ENCODE peak calls at places on chromosomes 7 and 10, in seven cellular contexts. B is IMR-90, O is mesendoderm, C is neuronal stem cell, U is H1, D is H9, Z is mesenchymal stem cell. I is an unnamed sample.

GRCh38 chr10:62186999-62187695 is 81.5 kb downstream of the RTKN2 start:
- DNase-seq in B (no peak), O (no peak), C (no peak), U (no peak), D (no peak), Z (peak; percentile 38), I (no peak)

GRCh38 chr7:131249003-131249402 is 78.7 kb upstream of the MKLN1 start:
- DNase-seq in B (peak; percentile 99), O (peak; percentile 94), C (no peak), U (no peak), D (no peak), Z (peak; percentile 98), I (peak; percentile 97)

GRCh38 chr7:155227004-155227787 is 70.5 kb upstream of the INSIG1 start:
- DNase-seq in B (no peak), O (no peak), C (no peak), U (peak; percentile 51), D (no peak), Z (no peak), I (no peak)

GRCh38 chr10:24449334-24449740 is 240.4 kb downstream of the KIAA1217 start:
- DNase-seq in B (peak; percentile 64), O (no peak), C (no peak), U (no peak), D (no peak), Z (peak; percentile 38), I (no peak)

GRCh38 chr7:7956531-7957221 is 11.9 kb upstream of the GLCCI1 start:
- DNase-seq in B (peak; percentile 78), O (no peak), C (no peak), U (no peak), D (no peak), Z (peak; percentile 22), I (no peak)

GRCh38 chr7:149278396-149278795 is 16.4 kb downstream of the ZNF783 start:
- DNase-seq in B (no peak), O (no peak), C (no peak), U (no peak), D (no peak), Z (no peak), I (no peak)

GRCh38 chr10:103680869-103681236 is 174.5 kb downstream of the SH3PXD2A start:
- DNase-seq in B (no peak), O (no peak), C (no peak), U (no peak), D (no peak), Z (no peak), I (no peak)

GRCh38 chr7:159141660-159142059 is 3.0 kb downstream of the VIPR2 start:
- DNase-seq in B (no peak), O (peak; percentile 64), C (no peak), U (no peak), D (peak; percentile 46), Z (no peak), I (no peak)

GRCh38 chr10:132389631-132390454 is 7.2 kb upstream of the PWWP2B start:
- DNase-seq in B (no peak), O (no peak), C (no peak), U (no peak), D (peak; percentile 77), Z (no peak), I (no peak)

GRCh38 chr10:132515811-132516726 is 21.5 kb upstream of the INPP5A start:
- DNase-seq in B (no peak), O (no peak), C (no peak), U (no peak), D (peak; percentile 24), Z (no peak), I (no peak)

DNA sequence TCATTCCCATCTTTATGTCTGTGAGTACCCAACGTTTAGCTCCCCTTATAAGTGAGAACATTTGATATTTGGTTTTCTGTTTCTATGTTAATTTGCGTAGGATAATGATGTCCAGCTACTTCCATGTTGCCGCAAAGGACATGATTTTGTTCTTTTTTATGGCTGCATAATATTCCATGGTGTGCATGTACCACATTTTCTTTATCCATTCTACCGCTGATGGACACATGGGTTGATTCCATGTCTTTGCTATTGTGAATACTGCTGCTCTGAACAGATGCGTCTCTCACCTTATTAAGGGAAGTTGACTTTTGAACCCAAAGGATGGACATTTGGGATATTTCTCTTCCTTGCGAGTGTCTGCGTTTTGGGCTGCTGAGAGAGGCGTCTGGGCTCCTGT is 50.2 kb downstream of the GTF2IRD1 start:
- DNase-seq in B (no peak), O (no peak), C (no peak), U (no peak), D (no peak), Z (no peak), I (no peak)
- H4K8ac ChIP-seq in B (no peak overlapping the region), O (no peak overlapping the region), C (no peak overlapping the region), U (no peak overlapping the region), D (no peak overlapping the region), Z (no peak overlapping the region), I (no peak overlapping the region)

DNA sequence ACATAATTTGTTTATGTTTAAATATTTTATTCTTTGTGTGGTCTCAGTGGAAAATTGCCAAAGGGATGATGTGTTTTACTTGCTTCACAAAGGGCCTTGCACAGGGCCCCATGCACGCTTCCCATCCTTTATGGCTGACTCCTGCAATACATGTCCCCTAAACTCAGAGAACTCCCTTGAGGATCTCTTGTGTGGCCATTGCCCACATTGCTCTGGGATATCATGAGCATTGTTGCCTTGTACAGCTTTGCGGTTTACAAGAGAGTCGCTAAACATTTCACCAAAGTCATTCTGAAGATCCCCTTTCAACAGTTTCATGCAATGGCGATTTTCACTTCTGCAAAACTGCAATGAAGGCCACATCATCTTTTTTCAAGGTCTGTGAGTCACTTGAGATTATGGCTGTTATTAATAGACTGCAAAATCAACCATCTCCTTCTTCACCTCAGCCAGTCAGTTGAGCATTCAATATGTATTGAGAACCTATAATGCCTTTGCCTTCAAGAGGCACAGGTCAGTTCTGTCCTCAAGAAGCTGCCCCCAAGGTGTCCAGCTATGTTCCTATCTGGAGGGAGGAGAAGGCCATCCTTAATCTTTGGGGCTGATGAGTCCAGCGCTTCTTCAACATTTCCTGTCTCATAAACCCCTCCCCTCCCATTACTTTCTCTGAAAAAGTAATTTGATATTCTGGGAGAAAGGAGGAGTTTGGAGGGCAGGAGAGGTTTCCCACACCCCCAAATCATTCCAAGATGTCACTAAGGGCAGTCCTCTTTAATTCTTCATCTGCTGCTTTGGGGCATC is 108.1 kb downstream of the CCDC71L start:
- DNase-seq in B (peak; percentile 22), O (no peak), C (no peak), U (no peak), D (no peak), Z (no peak), I (peak; percentile 23)
- H4K8ac ChIP-seq in B (no peak overlapping the region), O (no peak overlapping the region), C (no peak overlapping the region), U (no peak overlapping the region), D (no peak overlapping the region), Z (no peak overlapping the region), I (no peak overlapping the region)

GRCh38 chr10:69459893-69460575 is 8.8 kb downstream of the TSPAN15 start:
- DNase-seq in B (no peak), O (no peak), C (no peak), U (no peak), D (no peak), Z (no peak), I (no peak)
- H4K8ac ChIP-seq in B (no peak overlapping the region), O (no peak overlapping the region), C (no peak overlapping the region), U (no peak overlapping the region), D (no peak overlapping the region), Z (peak overlapping the region; percentile 57), I (no peak overlapping the region)

GRCh38 chr10:35442592-35442991 is 106.3 kb downstream of the CCNY start:
- DNase-seq in B (no peak), O (no peak), C (no peak), U (no peak), D (no peak), Z (no peak), I (no peak)
- H4K8ac ChIP-seq in B (no peak overlapping the region), O (no peak overlapping the region), C (no peak overlapping the region), U (no peak overlapping the region), D (no peak overlapping the region), Z (no peak overlapping the region), I (no peak overlapping the region)

GRCh38 chr10:32263300-32263699 is 83.7 kb downstream of the EPC1 start:
- DNase-seq in B (no peak), O (no peak), C (no peak), U (no peak), D (no peak), Z (no peak), I (no peak)
- H4K8ac ChIP-seq in B (no peak overlapping the region), O (no peak overlapping the region), C (no peak overlapping the region), U (no peak overlapping the region), D (no peak overlapping the region), Z (no peak overlapping the region), I (no peak overlapping the region)

DNA sequence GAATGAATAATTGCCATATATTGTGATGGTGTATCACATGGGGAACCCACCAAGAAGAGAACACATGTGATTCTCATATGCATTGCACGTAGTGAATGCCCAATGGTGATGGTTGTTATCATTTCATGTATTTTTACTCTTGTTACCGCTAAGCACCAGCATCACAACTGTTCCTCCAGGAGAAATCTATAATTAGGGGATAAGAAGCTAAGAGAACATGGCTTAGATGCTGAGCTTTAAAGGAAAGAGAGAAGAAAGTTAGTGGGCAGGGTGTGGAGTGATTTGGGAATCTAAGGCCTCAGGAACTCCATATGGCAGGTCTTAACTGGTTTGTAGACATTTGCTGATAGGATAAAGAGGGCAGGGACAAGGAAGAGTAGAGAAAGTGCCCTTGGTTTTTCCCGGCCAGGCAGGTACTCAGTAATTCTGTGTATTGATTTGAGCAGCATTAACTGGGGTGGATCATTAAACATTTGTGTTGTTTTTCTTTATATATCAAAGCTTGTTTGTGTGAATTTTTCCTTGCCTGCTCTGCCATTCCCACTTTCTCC is 145.9 kb downstream of the LRRC4 start:
- DNase-seq in B (no peak), O (no peak), C (no peak), U (no peak), D (no peak), Z (no peak), I (no peak)
- H4K8ac ChIP-seq in B (no peak overlapping the region), O (no peak overlapping the region), C (no peak overlapping the region), U (no peak overlapping the region), D (no peak overlapping the region), Z (no peak overlapping the region), I (no peak overlapping the region)

GRCh38 chr7:65342723-65343629 is 30.7 kb upstream of the ZNF92 start:
- DNase-seq in B (no peak), O (peak; percentile 15), C (no peak), U (no peak), D (no peak), Z (no peak), I (no peak)

GRCh38 chr7:65338346-65338745 is 35.3 kb upstream of the ZNF92 start:
- DNase-seq in B (no peak), O (peak; percentile 55), C (no peak), U (no peak), D (no peak), Z (no peak), I (no peak)

GRCh38 chr7:65339257-65339656 is 34.4 kb upstream of the ZNF92 start:
- DNase-seq in B (no peak), O (no peak), C (no peak), U (no peak), D (no peak), Z (no peak), I (no peak)
- H4K8ac ChIP-seq in B (no peak overlapping the region), O (no peak overlapping the region), C (no peak overlapping the region), U (no peak overlapping the region), D (no peak overlapping the region), Z (no peak overlapping the region), I (no peak overlapping the region)

I was measured in trophoblast cell.